ENCODE peak calls at places on chromosomes 7 and 10, in ten cellular contexts. P is kidney; O is CD8-positive, alpha-beta T cell; M is SK-N-SH; G is heart left ventricle; H is mammary epithelial cell; Q is endodermal cell; T is esophagus muscularis mucosa; X is OCI-LY7; W is osteoblast. D is an unnamed sample.
A peak's percentile ranks its signal among the peaks of the same experiment; 100 is the strongest.

GRCh38 chr7:146366938-146367337 is 250.3 kb downstream of the CNTNAP2 start:
- DNase-seq in G (no peak), Q (no peak), W (no peak), M (no peak), H (peak; percentile 29), P (no peak), T (no peak), X (no peak), O (no peak), D (no peak)

GRCh38 chr10:111247781-111248389 is 171.1 kb downstream of the ADRA2A start:
- DNase-seq in O (no peak), M (peak; percentile 9), T (peak; percentile 78), X (no peak), Q (no peak), H (peak; percentile 7), G (no peak), W (no peak), P (no peak), D (no peak)

GRCh38 chr10:124240721-124241350 is 147.4 kb upstream of the CHST15 start:
- DNase-seq in Q (no peak), O (no peak), M (no peak), T (no peak), X (no peak), G (no peak), P (no peak), W (peak; percentile 39), H (no peak), D (peak; percentile 24)

GRCh38 chr7:135427166-135427565 is 82.7 kb downstream of the CNOT4 start:
- DNase-seq in T (no peak), H (no peak), M (no peak), P (no peak), Q (no peak), W (no peak), O (no peak), G (no peak), X (no peak), D (no peak)

GRCh38 chr7:16951483-16952080 is 69.8 kb upstream of the AGR3 start:
- DNase-seq in H (peak; percentile 44), G (no peak), W (peak; percentile 35), Q (no peak), O (no peak), P (no peak), T (no peak), X (no peak), M (no peak), D (no peak)

GRCh38 chr10:6067457-6067856 is 5.3 kb upstream of the IL2RA start:
- DNase-seq in H (no peak), Q (no peak), O (peak; percentile 38), M (no peak), G (no peak), X (no peak), W (no peak), T (no peak), P (no peak), D (no peak)

GRCh38 chr7:15007507-15007906 is 105.0 kb upstream of the DGKB start:
- DNase-seq in H (peak; percentile 12), T (no peak), P (no peak), M (peak; percentile 1), O (no peak), X (no peak), G (no peak), W (no peak), Q (peak; percentile 78), D (no peak)

GRCh38 chr7:100367676-100368613 is 5.3 kb upstream of the PILRA start:
- DNase-seq in Q (no peak), G (no peak), M (no peak), X (peak; percentile 57), W (no peak), H (no peak), T (no peak), O (no peak), P (peak; percentile 59), D (peak; percentile 51)

GRCh38 chr10:80292607-80293239 is 3.3 kb upstream of the MAT1A start:
- DNase-seq in Q (no peak), W (no peak), H (no peak), O (no peak), P (no peak), X (no peak), T (peak; percentile 72), G (no peak), M (no peak), D (no peak)

GRCh38 chr10:121511943-121512342 is 86.3 kb downstream of the FGFR2 start:
- DNase-seq in G (no peak), O (no peak), X (no peak), P (no peak), H (no peak), M (no peak), T (no peak), W (no peak), Q (no peak), D (no peak)

DNA sequence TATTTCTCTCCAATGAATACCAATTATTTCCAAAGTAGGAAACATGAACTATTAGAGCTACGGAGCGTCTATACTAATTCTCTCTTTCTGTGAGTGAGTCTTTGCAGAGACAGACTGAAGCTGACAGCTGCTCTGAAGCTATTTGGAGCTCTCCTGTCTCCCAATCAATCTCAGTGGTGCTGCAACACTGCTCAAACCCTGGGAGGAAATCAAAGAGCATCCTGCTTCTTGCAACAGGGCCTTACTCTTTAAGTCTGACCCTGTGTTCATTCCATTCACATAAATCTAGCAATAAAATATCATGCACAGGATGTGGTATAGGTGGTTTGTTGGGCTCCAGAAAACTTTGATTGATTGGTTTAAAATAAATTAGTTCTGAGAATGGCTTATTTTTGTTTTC is 685.7 kb upstream of the IGFBP3 start:
- DNase-seq in P (no peak), H (no peak), G (no peak), T (no peak), M (no peak), X (no peak), O (no peak), Q (no peak), W (no peak), D (no peak)
- TF ChIP-seq CTCF in P (no peak), H (no peak), G (no peak), T (no peak), M (no peak), X (no peak), O (no peak), Q (no peak), W (no peak), D (no peak)

GRCh38 chr7:157539521-157539920 is 202.7 kb downstream of the DNAJB6 start:
- DNase-seq in O (no peak), H (no peak), X (no peak), M (no peak), P (peak; percentile 54), G (no peak), W (peak; percentile 37), T (no peak), Q (no peak), D (peak; percentile 17)

GRCh38 chr7:157538735-157539134 is 201.9 kb downstream of the DNAJB6 start:
- DNase-seq in Q (no peak), W (no peak), P (no peak), O (no peak), X (no peak), M (no peak), H (no peak), T (no peak), G (no peak), D (peak; percentile 2)

GRCh38 chr7:157538321-157538720 is 201.5 kb downstream of the DNAJB6 start:
- DNase-seq in M (no peak), P (no peak), T (no peak), W (peak; percentile 32), X (no peak), H (no peak), O (no peak), Q (no peak), G (no peak), D (peak; percentile 10)

GRCh38 chr7:157540020-157540419 is 203.2 kb downstream of the DNAJB6 start:
- DNase-seq in O (no peak), G (no peak), Q (no peak), P (peak; percentile 57), H (no peak), M (no peak), W (peak; percentile 41), T (no peak), X (no peak), D (peak; percentile 14)

DNA sequence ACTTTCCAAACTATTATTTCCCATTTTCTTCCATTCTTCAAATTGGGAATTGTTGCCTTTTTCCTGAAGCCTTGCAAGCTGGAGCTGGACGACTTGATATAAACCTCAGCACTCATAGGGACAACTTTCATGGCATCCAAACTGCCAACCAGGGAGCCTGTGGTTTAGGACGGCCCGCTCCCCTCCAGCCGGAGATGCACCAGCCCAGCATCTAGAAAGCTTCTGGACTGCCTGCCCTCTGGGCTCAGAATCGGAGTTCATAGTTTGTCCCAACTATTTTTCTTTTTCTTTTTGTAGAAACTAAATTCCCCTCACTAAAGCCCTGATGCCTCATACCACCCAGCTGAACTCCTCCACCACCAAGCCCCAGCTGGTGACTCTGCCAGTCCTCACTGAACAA is 200.3 kb downstream of the DNAJB6 start:
- DNase-seq in Q (no peak), T (no peak), M (no peak), G (no peak), P (peak; percentile 29), X (no peak), W (no peak), O (no peak), H (no peak), D (peak; percentile 4)
- H3K9me3 ChIP-seq in Q (peaks cover 62% of the 10 kb centered on the region), T (no peaks in the 10 kb centered on the region), M (peaks cover 6% of the 10 kb centered on the region), G (peaks cover 14% of the 10 kb centered on the region), P (peaks cover 9% of the 10 kb centered on the region), X (no peaks in the 10 kb centered on the region), W (no peaks in the 10 kb centered on the region), O (peaks cover under 1% of the 10 kb centered on the region), H (peaks cover 11% of the 10 kb centered on the region), D (peaks cover 8% of the 10 kb centered on the region)

GRCh38 chr7:130490287-130490686 is 1.6 kb upstream of the MEST start:
- DNase-seq in P (no peak), M (no peak), X (no peak), H (no peak), W (peak; percentile 79), O (no peak), Q (peak; percentile 65), T (no peak), G (no peak), D (no peak)

GRCh38 chr7:130486114-130486962 is 5.5 kb upstream of the MEST start:
- DNase-seq in M (peak; percentile 36), W (peak; percentile 62), O (peak; percentile 79), X (peak; percentile 69), T (no peak), Q (peak; percentile 96), H (no peak), G (peak; percentile 32), P (peak; percentile 92), D (peak; percentile 90)

GRCh38 chr7:130486963-130487324 is 4.9 kb upstream of the MEST start:
- DNase-seq in P (no peak), T (no peak), O (no peak), G (no peak), Q (no peak), H (no peak), M (no peak), W (no peak), X (no peak), D (no peak)

GRCh38 chr7:130489140-130489967 is 2.5 kb upstream of the MEST start:
- DNase-seq in O (no peak), H (no peak), G (no peak), T (peak; percentile 24), M (peak; percentile 27), Q (no peak), X (no peak), W (peak; percentile 94), P (no peak), D (no peak)

GRCh38 chr7:130488376-130489139 is 3.3 kb upstream of the MEST start:
- DNase-seq in H (no peak), G (no peak), X (no peak), T (no peak), Q (no peak), W (peak; percentile 70), M (peak; percentile 27), O (no peak), P (no peak), D (no peak)
- TF ChIP-seq CTCF in H (no peak), G (no peak), X (no peak), T (no peak), Q (no peak), W (no peak), M (no peak), O (no peak), P (no peak), D (no peak)

GRCh38 chr10:54137396-54137795 is 663.6 kb downstream of the PCDH15 start:
- DNase-seq in Q (no peak), M (no peak), O (no peak), T (no peak), H (no peak), X (no peak), W (no peak), G (no peak), P (no peak), D (no peak)
- H3K9me3 ChIP-seq in Q (peaks cover 43% of the 10 kb centered on the region), M (peaks cover 15% of the 10 kb centered on the region), O (no peaks in the 10 kb centered on the region), T (no peaks in the 10 kb centered on the region), H (no peaks in the 10 kb centered on the region), X (peaks cover 18% of the 10 kb centered on the region), W (no peaks in the 10 kb centered on the region), G (peaks cover 21% of the 10 kb centered on the region), P (peaks cover 4% of the 10 kb centered on the region), D (peaks cover 9% of the 10 kb centered on the region)